ENCODE peak calls at places on chromosomes 3 and 15, in four cellular contexts. One of them, this sample, is unnamed.

GRCh38 chr3:168511428-168512014 is 415.8 kb upstream of the GOLIM4 start:
- DNase-seq in Right ventricle myocardium inferior: no peak
- DNase-seq in head of caudate nucleus: no peak
- DNase-seq in NB4: peak
- DNase-seq in this sample: peak

GRCh38 chr3:45689787-45690145 is 570 bp downstream of the SACM1L start:
- DNase-seq in head of caudate nucleus: no peak
- DNase-seq in NB4: peak
- DNase-seq in Right ventricle myocardium inferior: no peak
- DNase-seq in this sample: no peak

GRCh38 chr15:77527164-77527778 is 105.4 kb downstream of the LINGO1 start:
- DNase-seq in head of caudate nucleus: no peak
- DNase-seq in Right ventricle myocardium inferior: peak
- DNase-seq in NB4: no peak
- DNase-seq in this sample: peak

GRCh38 chr3:127247292-127247691 is 40.6 kb downstream of the PRR20G start:
- DNase-seq in Right ventricle myocardium inferior: no peak
- DNase-seq in NB4: no peak
- DNase-seq in head of caudate nucleus: no peak
- DNase-seq in this sample: no peak

GRCh38 chr3:188170461-188171459 is 16.8 kb downstream of the LPP start:
- DNase-seq in head of caudate nucleus: no peak
- DNase-seq in NB4: no peak
- DNase-seq in Right ventricle myocardium inferior: no peak
- DNase-seq in this sample: no peak

GRCh38 chr3:136932978-136933812 is 24.6 kb upstream of the IL20RB start:
- DNase-seq in Right ventricle myocardium inferior: no peak
- DNase-seq in NB4: no peak
- DNase-seq in head of caudate nucleus: no peak
- DNase-seq in this sample: no peak

GRCh38 chr3:64426551-64426950 is 201.3 kb upstream of the PRICKLE2 start:
- DNase-seq in NB4: no peak
- DNase-seq in Right ventricle myocardium inferior: no peak
- DNase-seq in head of caudate nucleus: no peak
- DNase-seq in this sample: no peak

GRCh38 chr3:11499144-11499543 is 144.6 kb downstream of the VGLL4 start:
- DNase-seq in Right ventricle myocardium inferior: no peak
- DNase-seq in head of caudate nucleus: no peak
- DNase-seq in NB4: no peak
- DNase-seq in this sample: peak

GRCh38 chr3:174873832-174874231 is 14.7 kb downstream of the NAALADL2 start:
- DNase-seq in Right ventricle myocardium inferior: no peak
- DNase-seq in NB4: no peak
- DNase-seq in head of caudate nucleus: no peak
- DNase-seq in this sample: no peak

GRCh38 chr3:129623447-129624118 is 17.1 kb upstream of the PLXND1 start:
- DNase-seq in NB4: peak
- DNase-seq in head of caudate nucleus: no peak
- DNase-seq in Right ventricle myocardium inferior: no peak
- DNase-seq in this sample: peak

GRCh38 chr15:76986743-76987142 is 8.2 kb upstream of the PSTPIP1 start:
- DNase-seq in Right ventricle myocardium inferior: no peak
- DNase-seq in NB4: peak
- DNase-seq in head of caudate nucleus: no peak
- DNase-seq in this sample: no peak

GRCh38 chr3:48561045-48561736 is 2.4 kb downstream of the UCN2 start:
- DNase-seq in Right ventricle myocardium inferior: peak
- DNase-seq in NB4: peak
- DNase-seq in head of caudate nucleus: peak
- DNase-seq in this sample: peak

GRCh38 chr15:101046826-101047225 is 127.7 kb downstream of the LRRK1 start:
- DNase-seq in head of caudate nucleus: no peak
- DNase-seq in Right ventricle myocardium inferior: no peak
- DNase-seq in NB4: no peak
- DNase-seq in this sample: no peak

GRCh38 chr3:138047596-138048195 is 37.7 kb downstream of the CLDN18 start:
- DNase-seq in head of caudate nucleus: no peak
- DNase-seq in Right ventricle myocardium inferior: no peak
- DNase-seq in NB4: no peak
- DNase-seq in this sample: no peak

GRCh38 chr3:182385356-182385755 is 407.9 kb upstream of the ATP11B start:
- DNase-seq in Right ventricle myocardium inferior: no peak
- DNase-seq in NB4: no peak
- DNase-seq in head of caudate nucleus: no peak
- DNase-seq in this sample: no peak

GRCh38 chr3:151362798-151363197 is 21.8 kb downstream of the P2RY12 start:
- DNase-seq in NB4: no peak
- DNase-seq in head of caudate nucleus: no peak
- DNase-seq in Right ventricle myocardium inferior: no peak
- DNase-seq in this sample: no peak

GRCh38 chr3:193945126-193945525 is 190.8 kb upstream of the HES1 start:
- DNase-seq in head of caudate nucleus: no peak
- DNase-seq in NB4: no peak
- DNase-seq in Right ventricle myocardium inferior: no peak
- DNase-seq in this sample: no peak

GRCh38 chr3:111333642-111334041 is 208.4 kb upstream of the CD96 start:
- DNase-seq in NB4: no peak
- DNase-seq in head of caudate nucleus: no peak
- DNase-seq in Right ventricle myocardium inferior: no peak
- DNase-seq in this sample: no peak

GRCh38 chr3:71201939-71202338 is 381.6 kb downstream of the FOXP1 start:
- DNase-seq in NB4: no peak
- DNase-seq in head of caudate nucleus: no peak
- DNase-seq in Right ventricle myocardium inferior: peak
- DNase-seq in this sample: peak

GRCh38 chr3:119403201-119403600 is 60.2 kb downstream of the TMEM39A start:
- DNase-seq in NB4: no peak
- DNase-seq in head of caudate nucleus: no peak
- DNase-seq in Right ventricle myocardium inferior: no peak
- DNase-seq in this sample: no peak

GRCh38 chr15:85073556-85074194 is 92.0 kb downstream of the PDE8A start:
- DNase-seq in Right ventricle myocardium inferior: no peak
- DNase-seq in head of caudate nucleus: no peak
- DNase-seq in NB4: no peak
- DNase-seq in this sample: no peak

GRCh38 chr3:68256635-68257034 is 602.2 kb upstream of the SUCLG2 start:
- DNase-seq in Right ventricle myocardium inferior: no peak
- DNase-seq in NB4: peak
- DNase-seq in head of caudate nucleus: no peak
- DNase-seq in this sample: no peak

GRCh38 chr15:31403096-31403495 is 76.5 kb downstream of the KLF13 start:
- DNase-seq in Right ventricle myocardium inferior: no peak
- DNase-seq in head of caudate nucleus: no peak
- DNase-seq in NB4: no peak
- DNase-seq in this sample: no peak

GRCh38 chr3:16834214-16834613 is 50.5 kb upstream of the PLCL2 start:
- DNase-seq in head of caudate nucleus: no peak
- DNase-seq in NB4: no peak
- DNase-seq in Right ventricle myocardium inferior: no peak
- DNase-seq in this sample: no peak

GRCh38 chr15:24986653-24987052 is 31.9 kb downstream of the SNRPN start:
- DNase-seq in Right ventricle myocardium inferior: no peak
- DNase-seq in NB4: no peak
- DNase-seq in head of caudate nucleus: no peak
- DNase-seq in this sample: no peak

GRCh38 chr3:97930018-97930417 is 42.2 kb downstream of the RIOX2 start:
- DNase-seq in NB4: no peak
- DNase-seq in Right ventricle myocardium inferior: no peak
- DNase-seq in head of caudate nucleus: no peak
- DNase-seq in this sample: no peak

GRCh38 chr3:197364410-197365071 is 66.1 kb upstream of the DLG1 start:
- DNase-seq in head of caudate nucleus: no peak
- DNase-seq in Right ventricle myocardium inferior: no peak
- DNase-seq in NB4: no peak
- DNase-seq in this sample: peak